ENCODE peak calls at places on chromosomes 11 and 22, in five cellular contexts. S is ovary, R is A549, J is lower lobe of right lung, H is mesenchymal stem cell. U is an unnamed sample.
A peak's percentile ranks its signal among the peaks of the same experiment; 100 is the strongest.

GRCh38 chr11:95337175-95337957 is 106.4 kb upstream of the SESN3 start:
- DNase-seq in S (peak; percentile 58), R (no peak), J (peak; percentile 68), H (peak; percentile 85), U (peak; percentile 81)

GRCh38 chr11:114026355-114026754 is 33.2 kb upstream of the ZBTB16 start:
- DNase-seq in S (no peak), R (peak; percentile 18), J (no peak), H (peak; percentile 45), U (no peak)

GRCh38 chr22:44918166-44918924 is 91.5 kb downstream of the PHF21B start:
- DNase-seq in S (no peak), R (no peak), J (peak; percentile 40), H (no peak), U (peak; percentile 21)

GRCh38 chr11:128488471-128488870 is 98.9 kb downstream of the ETS1 start:
- DNase-seq in S (no peak), R (no peak), J (no peak), H (peak; percentile 92), U (no peak)

GRCh38 chr22:48321986-48322545 is 1505.6 kb downstream of the BRD1 start:
- DNase-seq in S (no peak), R (no peak), J (peak; percentile 33), H (no peak), U (peak; percentile 18)

GRCh38 chr22:26800858-26801257 is 143.5 kb downstream of the MIAT start:
- DNase-seq in S (no peak), R (peak; percentile 44), J (no peak), H (peak; percentile 76), U (no peak)

GRCh38 chr11:98940913-98941312 is 79.8 kb upstream of the CNTN5 start:
- DNase-seq in S (no peak), R (no peak), J (no peak), H (no peak), U (no peak)

GRCh38 chr11:68053981-68054812 is 15.4 kb downstream of the TCIRG1 start:
- DNase-seq in S (no peak), R (no peak), J (no peak), H (no peak), U (no peak)

GRCh38 chr11:72655014-72655413 is 19.2 kb downstream of the PDE2A start:
- DNase-seq in S (no peak), R (no peak), J (no peak), H (no peak), U (no peak)

DNA sequence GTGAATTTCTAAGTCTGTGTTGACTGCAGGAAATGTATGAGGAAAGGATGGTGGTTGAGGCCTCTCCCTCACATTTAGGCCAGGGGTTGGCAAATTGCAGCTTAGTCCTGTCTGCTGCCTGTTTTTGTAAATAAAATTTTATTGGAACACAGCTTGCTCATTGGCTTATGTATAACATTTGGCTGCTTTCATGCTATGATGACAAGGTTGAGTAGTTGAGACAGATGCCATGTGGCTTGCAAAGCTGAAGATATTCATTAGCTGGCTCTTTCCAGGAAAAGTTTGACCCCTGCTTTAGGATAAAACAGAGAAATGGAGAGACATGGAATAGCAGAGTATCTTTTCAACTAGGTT is 46.2 kb downstream of the BCR start:
- DNase-seq in S (no peak), R (no peak), J (peak; percentile 13), H (no peak), U (peak; percentile 10)
- H3K4me1 ChIP-seq in S (no peaks in the 10 kb centered on the region), R (peaks cover 36% of the 10 kb centered on the region), J (peaks cover 70% of the 10 kb centered on the region), H (peaks cover 27% of the 10 kb centered on the region), U (no peaks in the 10 kb centered on the region)

GRCh38 chr22:30206964-30207363 is 39.6 kb downstream of the LIF start:
- DNase-seq in S (peak; percentile 52), R (peak; percentile 97), J (no peak), H (peak; percentile 96), U (no peak)
- H3K4me1 ChIP-seq in S (peaks cover 25% of the 10 kb centered on the region), R (peaks cover 78% of the 10 kb centered on the region), J (peaks cover 59% of the 10 kb centered on the region), H (peaks cover 46% of the 10 kb centered on the region), U (no peaks in the 10 kb centered on the region)

DNA sequence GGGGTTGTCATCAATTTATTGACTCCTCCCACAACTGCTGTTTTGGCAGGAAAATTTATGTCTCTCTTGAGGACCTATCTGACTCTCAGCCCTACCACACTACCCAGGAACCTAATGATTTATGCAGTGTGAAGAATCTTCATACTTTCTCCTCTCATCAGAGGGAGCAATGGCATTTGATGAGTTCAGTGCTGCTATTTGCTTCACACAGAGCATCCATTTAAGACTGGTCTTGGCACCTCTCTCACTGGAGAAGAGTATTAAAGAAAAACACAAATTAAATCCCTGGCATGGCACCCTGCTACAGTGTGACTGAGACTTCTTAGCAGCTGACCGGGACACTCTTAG is 185.9 kb upstream of the E2F8 start:
- DNase-seq in S (no peak), R (no peak), J (no peak), H (no peak), U (no peak)
- H3K4me1 ChIP-seq in S (no peaks in the 10 kb centered on the region), R (peaks cover 7% of the 10 kb centered on the region), J (peaks cover 11% of the 10 kb centered on the region), H (no peaks in the 10 kb centered on the region), U (no peaks in the 10 kb centered on the region)

GRCh38 chr11:60345489-60345888 is 18.4 kb downstream of the MS4A6E start:
- DNase-seq in S (no peak), R (peak; percentile 6), J (peak; percentile 61), H (peak; percentile 45), U (no peak)

GRCh38 chr11:60343094-60343704 is 16.1 kb downstream of the MS4A6E start:
- DNase-seq in S (no peak), R (peak; percentile 29), J (no peak), H (peak; percentile 37), U (no peak)

GRCh38 chr11:60347084-60347797 is 20.2 kb downstream of the MS4A6E start:
- DNase-seq in S (no peak), R (no peak), J (no peak), H (no peak), U (no peak)

GRCh38 chr11:60348116-60348515 is 21.1 kb downstream of the MS4A6E start:
- DNase-seq in S (no peak), R (no peak), J (no peak), H (no peak), U (no peak)

GRCh38 chr11:60344146-60344545 is 17.1 kb downstream of the MS4A6E start:
- DNase-seq in S (no peak), R (no peak), J (no peak), H (no peak), U (no peak)
- H3K4me1 ChIP-seq in S (no peaks in the 10 kb centered on the region), R (no peaks in the 10 kb centered on the region), J (no peaks in the 10 kb centered on the region), H (no peaks in the 10 kb centered on the region), U (no peaks in the 10 kb centered on the region)

DNA sequence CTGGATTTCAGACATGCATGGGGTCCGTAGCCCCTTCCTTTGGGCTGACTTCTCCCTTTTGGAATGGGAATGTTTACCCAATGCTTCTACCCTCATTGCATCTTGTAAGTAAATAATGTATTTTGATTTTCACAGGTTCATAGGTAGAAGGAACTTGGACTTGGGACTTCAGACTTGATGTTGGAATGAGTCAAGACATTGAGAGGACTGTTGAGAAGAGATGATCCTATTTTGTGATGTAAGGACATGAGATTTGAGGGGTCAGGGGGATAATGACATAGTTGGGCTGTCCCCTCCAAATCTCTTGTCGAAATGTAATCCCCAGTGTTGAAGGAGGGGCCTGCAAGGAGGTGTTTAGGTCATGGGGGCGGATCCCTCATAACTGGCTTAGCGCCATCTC is 933 bp upstream of the KRTAP5-10 start:
- DNase-seq in S (no peak), R (no peak), J (no peak), H (no peak), U (no peak)
- H3K4me1 ChIP-seq in S (no peaks in the 10 kb centered on the region), R (no peaks in the 10 kb centered on the region), J (no peaks in the 10 kb centered on the region), H (no peaks in the 10 kb centered on the region), U (no peaks in the 10 kb centered on the region)

GRCh38 chr22:38715852-38716251 is 10.1 kb downstream of the GTPBP1 start:
- DNase-seq in S (no peak), R (no peak), J (no peak), H (no peak), U (no peak)
- H3K4me1 ChIP-seq in S (peaks cover 4% of the 10 kb centered on the region), R (peaks cover 15% of the 10 kb centered on the region), J (peaks cover 50% of the 10 kb centered on the region), H (peaks cover 14% of the 10 kb centered on the region), U (no peaks in the 10 kb centered on the region)

GRCh38 chr22:38314140-38314991 is 2.9 kb downstream of the CSNK1E start:
- DNase-seq in S (no peak), R (no peak), J (no peak), H (peak; percentile 66), U (no peak)
- H3K4me1 ChIP-seq in S (peaks cover 23% of the 10 kb centered on the region), R (peaks cover 67% of the 10 kb centered on the region), J (peaks cover 79% of the 10 kb centered on the region), H (peaks cover 65% of the 10 kb centered on the region), U (no peaks in the 10 kb centered on the region)

GRCh38 chr11:61334434-61335354 is 1.7 kb downstream of the TKFC start:
- DNase-seq in S (peak; percentile 81), R (no peak), J (no peak), H (peak; percentile 45), U (peak; percentile 62)

GRCh38 chr11:61333638-61334433 is 808 bp downstream of the TKFC start:
- DNase-seq in S (no peak), R (no peak), J (no peak), H (no peak), U (peak; percentile 73)

GRCh38 chr11:61331636-61332035 is 1.3 kb downstream of the DDB1 start:
- DNase-seq in S (no peak), R (no peak), J (no peak), H (no peak), U (no peak)

GRCh38 chr11:61332823-61333637 is at the start of the genes DDB1 and TKFC:
- DNase-seq in S (peak; percentile 96), R (peak; percentile 94), J (peak; percentile 97), H (peak; percentile 92), U (peak; percentile 97)

DNA sequence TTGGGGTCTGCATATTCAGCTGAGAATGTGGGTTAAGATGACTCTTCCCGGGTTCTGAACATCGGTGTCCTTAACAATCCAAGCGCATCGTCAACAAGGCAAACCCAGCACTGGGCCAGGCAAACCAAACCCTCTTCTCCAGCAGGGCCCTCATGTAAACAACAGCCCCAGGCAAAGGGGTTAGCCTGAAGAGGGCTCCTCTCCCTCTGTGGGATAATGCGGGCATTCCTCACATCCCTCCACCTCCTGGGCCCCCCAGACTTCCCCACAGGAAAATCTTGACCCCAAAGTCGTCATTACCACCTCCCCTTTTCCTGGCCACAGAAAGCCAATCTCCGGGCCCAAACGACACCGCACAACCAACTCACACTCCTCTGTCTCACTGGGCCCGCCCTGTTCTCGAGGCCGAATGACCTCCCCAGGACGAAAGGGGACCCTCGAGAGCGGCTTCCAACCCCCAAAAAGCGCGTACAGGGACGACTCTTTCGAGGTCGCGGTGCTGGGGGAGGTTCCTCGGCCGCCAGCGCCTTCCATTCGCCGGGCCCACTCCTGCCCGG is 561 bp downstream of the DDB1 start:
- DNase-seq in S (no peak), R (no peak), J (no peak), H (peak; percentile 71), U (no peak)
- H3K4me1 ChIP-seq in S (peaks cover 28% of the 10 kb centered on the region), R (peaks cover 35% of the 10 kb centered on the region), J (peaks cover 45% of the 10 kb centered on the region), H (peaks cover 18% of the 10 kb centered on the region), U (peaks cover 4% of the 10 kb centered on the region)

U was measured in aorta.